ENCODE peak calls at places on chromosomes 1 and 21, in four cellular contexts. J is neural progenitor cell, G is tibial nerve, S is GM12865. E is an unnamed sample.

GRCh38 chr1:8097077-8097799 is 71.1 kb upstream of the ERRFI1 start:
- DNase-seq in G (no peak), J (no peak), S (peak), E (peak)

GRCh38 chr1:27412502-27412901 is 20.1 kb downstream of the GPR3 start:
- DNase-seq in G (no peak), J (no peak), S (no peak), E (no peak)

GRCh38 chr1:31523012-31523411 is 53.3 kb upstream of the TINAGL1 start:
- DNase-seq in S (no peak), J (no peak), G (no peak), E (peak)

GRCh38 chr1:212219679-212220463 is 65.3 kb upstream of the PPP2R5A start:
- DNase-seq in G (no peak), S (no peak), J (peak), E (no peak)

GRCh38 chr1:155012052-155012546 is 9.5 kb downstream of the ZBTB7B start:
- DNase-seq in J (peak), G (peak), S (no peak), E (peak)

GRCh38 chr1:8031176-8031785 is 5.2 kb upstream of the ERRFI1 start:
- DNase-seq in S (peak), J (peak), G (no peak), E (peak)

GRCh38 chr1:169779970-169780369 is 14.7 kb downstream of the METTL18 start:
- DNase-seq in S (no peak), J (no peak), G (no peak), E (peak)

GRCh38 chr21:17660449-17660848 is 47.7 kb upstream of the BTG3 start:
- DNase-seq in J (no peak), G (no peak), S (no peak), E (peak)

GRCh38 chr1:169031566-169032224 is 74.8 kb upstream of the ATP1B1 start:
- DNase-seq in J (no peak), S (no peak), G (no peak), E (no peak)

GRCh38 chr21:32457360-32457840 is 44.9 kb downstream of the EVA1C start:
- DNase-seq in S (no peak), G (no peak), J (no peak), E (no peak)

GRCh38 chr1:76835203-76835602 is 32.1 kb upstream of the ST6GALNAC5 start:
- DNase-seq in J (no peak), G (no peak), S (no peak), E (peak)

GRCh38 chr1:170073893-170074249 is 624 bp downstream of the KIFAP3 start:
- DNase-seq in S (no peak), G (no peak), J (no peak), E (no peak)

GRCh38 chr1:39103321-39104157 is 77.4 kb downstream of the NDUFS5 start:
- DNase-seq in J (no peak), G (no peak), S (no peak), E (peak)

GRCh38 chr1:31633117-31633516 is 11.6 kb downstream of the PEF1 start:
- DNase-seq in G (no peak), S (peak), J (peak), E (peak)

GRCh38 chr21:34524671-34525601 is 12.9 kb upstream of the KCNE1 start:
- DNase-seq in G (no peak), S (no peak), J (peak), E (peak)

GRCh38 chr1:173206816-173207595 is at the start of gene TNFSF4:
- DNase-seq in G (no peak), J (no peak), S (peak), E (no peak)

GRCh38 chr1:157363660-157364140 is 188.6 kb downstream of the FCRL5 start:
- DNase-seq in G (no peak), J (peak), S (peak), E (peak)

GRCh38 chr1:117093091-117093534 is 28.4 kb downstream of the TRIM45 start:
- DNase-seq in S (no peak), J (peak), G (no peak), E (peak)

DNA sequence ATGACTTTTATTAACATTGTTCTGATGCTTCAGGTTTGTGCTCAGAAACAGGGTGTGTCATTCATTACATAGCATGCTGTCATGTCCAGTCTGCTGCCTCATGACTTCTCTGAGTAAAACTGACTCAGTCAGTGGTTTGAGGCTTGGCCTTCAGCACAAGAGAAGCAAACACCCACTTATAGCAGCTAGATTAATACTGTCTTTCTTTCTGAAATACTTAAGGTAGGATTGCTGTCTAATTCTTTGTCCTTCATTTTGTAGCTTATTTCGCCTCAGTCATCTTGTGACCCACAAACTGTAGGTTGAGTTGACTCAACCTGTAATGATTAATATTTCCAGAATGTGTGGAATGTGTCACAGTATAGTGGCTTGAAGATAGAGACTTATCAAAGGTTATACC is 32.9 kb downstream of the RASAL2 start:
- DNase-seq in J (no peak), G (no peak), S (no peak), E (peak)
- H3K4me3 ChIP-seq in J (no peak), G (no peak), S (no peak), E (no peak)

GRCh38 chr21:30194701-30195299 is 21.1 kb downstream of the CLDN8 start:
- DNase-seq in S (peak), G (no peak), J (peak), E (peak)
- TF ChIP-seq CTCF in S (peak), G (no peak), J (peak), E (peak)

GRCh38 chr1:172145231-172145651 is 275.2 kb upstream of the C1orf105 start:
- DNase-seq in G (no peak), S (no peak), J (no peak), E (no peak)
- H3K4me3 ChIP-seq in G (peak), S (no peak), J (no peak), E (no peak)

DNA sequence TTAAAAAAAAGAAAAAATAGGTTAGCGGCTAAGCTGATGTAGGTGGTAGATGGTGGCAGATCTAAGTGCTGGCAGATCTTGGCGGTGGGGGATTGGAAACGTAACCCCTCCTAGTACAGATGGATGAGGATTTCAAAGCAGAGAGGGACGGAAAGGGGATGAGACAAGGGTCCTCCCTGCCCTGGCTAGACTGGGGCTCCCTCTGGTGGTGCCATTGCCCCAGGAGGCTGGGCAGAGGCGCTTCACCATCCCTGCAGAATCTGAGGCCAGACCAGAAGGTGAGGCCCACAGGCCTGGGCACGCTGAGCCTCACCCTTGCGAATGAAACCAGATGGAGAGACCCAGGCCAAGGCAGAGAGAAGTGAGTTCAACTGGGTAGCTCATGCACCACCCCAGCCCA is 7.0 kb upstream of the PLEKHA6 start:
- DNase-seq in J (peak), G (no peak), S (peak), E (peak)
- TF ChIP-seq CTCF in J (peak), G (no peak), S (peak), E (peak)

DNA sequence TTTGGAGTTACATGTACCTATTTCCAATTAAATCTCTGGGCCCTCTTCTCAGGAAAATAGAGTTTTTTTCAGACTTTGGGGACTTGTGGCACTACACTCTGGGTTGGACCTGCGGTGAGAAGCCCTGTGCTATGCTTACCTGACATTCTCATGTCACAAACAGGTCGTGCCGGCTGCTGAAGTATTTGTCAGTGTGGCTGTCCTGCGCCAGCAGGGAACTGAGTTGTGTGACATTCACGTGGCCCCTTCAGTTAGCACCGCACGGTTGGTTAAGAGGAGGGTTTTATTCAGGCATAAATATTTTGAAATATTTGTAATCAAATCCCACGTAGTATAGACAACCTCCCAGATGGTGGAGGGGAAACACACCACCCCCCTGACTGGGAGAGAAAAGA is 6.3 kb upstream of the COL6A2 start:
- DNase-seq in G (no peak), S (no peak), J (no peak), E (no peak)
- H3K4me3 ChIP-seq in G (no peak), S (no peak), J (no peak), E (no peak)

GRCh38 chr1:29341936-29342335 is 105.6 kb downstream of the PTPRU start:
- DNase-seq in G (no peak), S (no peak), J (no peak), E (no peak)
- TF ChIP-seq CTCF in G (no peak), S (no peak), J (peak), E (peak)